ENCODE peak calls at places on chromosomes 11 and 22, in seven cellular contexts. One of them, this sample, is unnamed.

GRCh38 chr11:93219440-93219839 is 21.6 kb upstream of the SLC36A4 start:
- DNase-seq in hypothalamus: no peak
- DNase-seq in sigmoid colon: no peak
- DNase-seq in NCI-H1092: no peak
- DNase-seq in AML-193: no peak
- DNase-seq in T-helper 9 cell: no peak
- DNase-seq in DMS53: peak
- DNase-seq in this sample: no peak

GRCh38 chr11:13896175-13896989 is 66.1 kb upstream of the SPON1 start:
- DNase-seq in hypothalamus: no peak
- DNase-seq in sigmoid colon: no peak
- DNase-seq in NCI-H1092: no peak
- DNase-seq in AML-193: no peak
- DNase-seq in T-helper 9 cell: no peak
- DNase-seq in DMS53: no peak
- DNase-seq in this sample: no peak

GRCh38 chr11:33263549-33263948 is 6.4 kb downstream of the HIPK3 start:
- DNase-seq in hypothalamus: no peak
- DNase-seq in sigmoid colon: no peak
- DNase-seq in NCI-H1092: no peak
- DNase-seq in AML-193: peak
- DNase-seq in T-helper 9 cell: no peak
- DNase-seq in DMS53: no peak
- DNase-seq in this sample: no peak

GRCh38 chr11:102767800-102768199 is 12.6 kb downstream of the MMP10 start:
- DNase-seq in hypothalamus: no peak
- DNase-seq in sigmoid colon: no peak
- DNase-seq in NCI-H1092: no peak
- DNase-seq in AML-193: no peak
- DNase-seq in T-helper 9 cell: no peak
- DNase-seq in DMS53: no peak
- DNase-seq in this sample: no peak

GRCh38 chr22:46031965-46032851 is 55.2 kb upstream of the WNT7B start:
- DNase-seq in hypothalamus: no peak
- DNase-seq in sigmoid colon: peak
- DNase-seq in NCI-H1092: no peak
- DNase-seq in AML-193: no peak
- DNase-seq in T-helper 9 cell: no peak
- DNase-seq in DMS53: no peak
- DNase-seq in this sample: peak

GRCh38 chr22:50010676-50011446 is 1.7 kb downstream of the IL17REL start:
- DNase-seq in hypothalamus: no peak
- DNase-seq in sigmoid colon: peak
- DNase-seq in NCI-H1092: no peak
- DNase-seq in AML-193: no peak
- DNase-seq in T-helper 9 cell: peak
- DNase-seq in DMS53: no peak
- DNase-seq in this sample: no peak

GRCh38 chr22:40273319-40273718 is 73.0 kb upstream of the ADSL start:
- DNase-seq in hypothalamus: no peak
- DNase-seq in sigmoid colon: no peak
- DNase-seq in NCI-H1092: no peak
- DNase-seq in AML-193: no peak
- DNase-seq in T-helper 9 cell: no peak
- DNase-seq in DMS53: no peak
- DNase-seq in this sample: no peak

GRCh38 chr11:78039391-78039918 is 16.4 kb upstream of the KCTD14 start:
- DNase-seq in hypothalamus: no peak
- DNase-seq in sigmoid colon: no peak
- DNase-seq in NCI-H1092: peak
- DNase-seq in AML-193: no peak
- DNase-seq in T-helper 9 cell: no peak
- DNase-seq in DMS53: no peak
- DNase-seq in this sample: no peak

GRCh38 chr22:17775781-17776470 is 1.7 kb upstream of the BID start:
- DNase-seq in hypothalamus: no peak
- DNase-seq in sigmoid colon: no peak
- DNase-seq in NCI-H1092: no peak
- DNase-seq in AML-193: no peak
- DNase-seq in T-helper 9 cell: no peak
- DNase-seq in DMS53: no peak
- DNase-seq in this sample: no peak

GRCh38 chr22:38465673-38466490 is 2.0 kb upstream of the KDELR3 start:
- DNase-seq in hypothalamus: no peak
- DNase-seq in sigmoid colon: no peak
- DNase-seq in NCI-H1092: no peak
- DNase-seq in AML-193: no peak
- DNase-seq in T-helper 9 cell: no peak
- DNase-seq in DMS53: peak
- DNase-seq in this sample: peak

GRCh38 chr11:86511086-86511551 is 136.4 kb downstream of the CCDC81 start:
- DNase-seq in hypothalamus: no peak
- DNase-seq in sigmoid colon: no peak
- DNase-seq in NCI-H1092: no peak
- DNase-seq in AML-193: no peak
- DNase-seq in T-helper 9 cell: no peak
- DNase-seq in DMS53: peak
- DNase-seq in this sample: no peak

GRCh38 chr11:67312187-67313021 is 9.1 kb downstream of the SSH3 start:
- DNase-seq in hypothalamus: no peak
- DNase-seq in sigmoid colon: no peak
- DNase-seq in NCI-H1092: no peak
- DNase-seq in AML-193: peak
- DNase-seq in T-helper 9 cell: peak
- DNase-seq in DMS53: no peak
- DNase-seq in this sample: peak

This sample was measured in spleen.